ENCODE peak calls at places on chromosomes 13 and 19, in eight cellular contexts. K is heart left ventricle; Y is CD8-positive, alpha-beta T cell; N is activated naive CD8-positive, alpha-beta T cell treated with anti-CD3 and anti-CD28 coated beads, Interleukin-2, amount 10 ng/mL, durations not matched to agents 7 days and 5 days; T is A549; B is effector memory CD8-positive, alpha-beta T cell; U is naive thymus-derived CD4-positive, alpha-beta T cell; X is left ventricle myocardium superior. O is an unnamed sample.
A peak's percentile ranks its signal among the peaks of the same experiment; 100 is the strongest.

GRCh38 chr19:4454952-4455738 is 2.4 kb downstream of the UBXN6 start:
- ATAC-seq in K (peak; percentile 2), Y (no peak), N (no peak), T (no peak), B (no peak), U (no peak), X (no peak), O (no peak)

GRCh38 chr19:40224342-40225148 is 1.9 kb downstream of the CCNP start:
- ATAC-seq in K (no peak), Y (no peak), N (no peak), T (no peak), B (no peak), U (no peak), X (no peak), O (no peak)

GRCh38 chr13:113748862-113749451 is 10.1 kb upstream of the TMEM255B start:
- ATAC-seq in K (peak; percentile 23), Y (no peak), N (no peak), T (no peak), B (no peak), U (no peak), X (no peak), O (no peak)

GRCh38 chr19:5484398-5485285 is 29.4 kb downstream of the ZNRF4 start:
- ATAC-seq in K (peak; percentile 22), Y (no peak), N (no peak), T (peak; percentile 34), B (no peak), U (no peak), X (no peak), O (no peak)

GRCh38 chr13:78608705-78609463 is 5.5 kb upstream of the POU4F1 start:
- ATAC-seq in K (peak; percentile 13), Y (no peak), N (no peak), T (peak; percentile 26), B (no peak), U (no peak), X (peak; percentile 34), O (no peak)

GRCh38 chr13:50842246-50842645 is 1.2 kb downstream of the DLEU7 start:
- ATAC-seq in K (no peak), Y (no peak), N (no peak), T (no peak), B (no peak), U (no peak), X (no peak), O (no peak)

GRCh38 chr19:7894612-7895309 is 6.5 kb downstream of the LRRC8E start:
- ATAC-seq in K (peak; percentile 16), Y (no peak), N (no peak), T (peak; percentile 65), B (no peak), U (no peak), X (no peak), O (no peak)

GRCh38 chr19:13718733-13719132 is 45.6 kb upstream of the MRI1 start:
- ATAC-seq in K (peak; percentile 81), Y (no peak), N (no peak), T (peak; percentile 74), B (no peak), U (no peak), X (peak; percentile 81), O (no peak)

GRCh38 chr13:28492527-28493367 is 2.2 kb downstream of the FLT1 start:
- ATAC-seq in K (no peak), Y (peak; percentile 89), N (peak; percentile 80), T (no peak), B (peak; percentile 51), U (peak; percentile 88), X (no peak), O (peak; percentile 86)

GRCh38 chr13:35891486-35891885 is 239.7 kb downstream of the DCLK1 start:
- ATAC-seq in K (no peak), Y (no peak), N (no peak), T (no peak), B (no peak), U (no peak), X (no peak), O (no peak)

GRCh38 chr13:29849071-29849541 is 1.3 kb downstream of the UBL3 start:
- ATAC-seq in K (no peak), Y (no peak), N (no peak), T (no peak), B (peak; percentile 14), U (peak; percentile 9), X (no peak), O (peak; percentile 26)

GRCh38 chr13:47426126-47426849 is 529.4 kb upstream of the HTR2A start:
- ATAC-seq in K (peak; percentile 82), Y (no peak), N (no peak), T (no peak), B (no peak), U (no peak), X (peak; percentile 98), O (no peak)

GRCh38 chr13:94196426-94196825 is 283.1 kb downstream of the DCT start:
- ATAC-seq in K (no peak), Y (no peak), N (no peak), T (no peak), B (no peak), U (no peak), X (no peak), O (no peak)

GRCh38 chr13:111965466-111966214 is 101.3 kb upstream of the SOX1 start:
- ATAC-seq in K (no peak), Y (no peak), N (no peak), T (no peak), B (no peak), U (no peak), X (no peak), O (no peak)

GRCh38 chr19:498591-498950 is 2.3 kb downstream of the MADCAM1 start:
- ATAC-seq in K (no peak), Y (no peak), N (no peak), T (no peak), B (no peak), U (no peak), X (no peak), O (no peak)

GRCh38 chr19:29499921-29500590 is 25.7 kb upstream of the VSTM2B start:
- ATAC-seq in K (no peak), Y (no peak), N (no peak), T (peak; percentile 11), B (no peak), U (no peak), X (no peak), O (no peak)

GRCh38 chr13:75186384-75186783 is 295.6 kb downstream of the TBC1D4 start:
- ATAC-seq in K (no peak), Y (no peak), N (no peak), T (no peak), B (no peak), U (no peak), X (no peak), O (no peak)

GRCh38 chr19:20558571-20558970 is 7.0 kb downstream of the ZNF737 start:
- ATAC-seq in K (no peak), Y (no peak), N (no peak), T (no peak), B (no peak), U (no peak), X (no peak), O (no peak)

GRCh38 chr13:34179481-34179880 is 361.5 kb downstream of the RFC3 start:
- ATAC-seq in K (no peak), Y (no peak), N (no peak), T (no peak), B (no peak), U (no peak), X (no peak), O (no peak)

GRCh38 chr19:30406220-30406944 is 34.2 kb downstream of the ZNF536 start:
- ATAC-seq in K (peak; percentile 93), Y (no peak), N (no peak), T (peak; percentile 78), B (no peak), U (no peak), X (peak; percentile 98), O (no peak)

GRCh38 chr19:45357445-45357783 is 13.0 kb downstream of the ERCC2 start:
- ATAC-seq in K (no peak), Y (no peak), N (no peak), T (no peak), B (no peak), U (no peak), X (no peak), O (no peak)

GRCh38 chr19:5357584-5357983 is 17.0 kb upstream of the PTPRS start:
- ATAC-seq in K (no peak), Y (no peak), N (no peak), T (no peak), B (no peak), U (no peak), X (no peak), O (no peak)